ENCODE peak calls at places on chromosomes 3 and 15, in four cellular contexts. Y is WTC11, D is GM12878, P is HepG2. V is an unnamed sample.

GRCh38 chr15:63022181-63022580 is 20.4 kb upstream of the TPM1 start:
- DNase-seq in Y (no peak), D (no peak), P (no peak), V (no peak)

GRCh38 chr3:177968891-177969290 is 567.3 kb upstream of the KCNMB2 start:
- DNase-seq in Y (no peak), D (no peak), P (no peak), V (no peak)

GRCh38 chr3:1699361-1699920 is 399.2 kb upstream of the CNTN4 start:
- DNase-seq in Y (no peak), D (no peak), P (no peak), V (no peak)

GRCh38 chr15:35673093-35673573 is 127.2 kb upstream of the DPH6 start:
- DNase-seq in Y (no peak), D (no peak), P (peak), V (peak)

GRCh38 chr15:92902723-92903587 is 2.8 kb downstream of the CHD2 start:
- DNase-seq in Y (no peak), D (no peak), P (no peak), V (no peak)

GRCh38 chr15:80494311-80494710 is 90.1 kb downstream of the ARNT2 start:
- DNase-seq in Y (no peak), D (no peak), P (peak), V (no peak)

GRCh38 chr15:22868928-22869327 is 30.5 kb downstream of the NIPA2 start:
- DNase-seq in Y (no peak), D (no peak), P (no peak), V (no peak)

GRCh38 chr3:89859738-89860137 is 752.3 kb downstream of the EPHA3 start:
- DNase-seq in Y (no peak), D (no peak), P (no peak), V (no peak)

GRCh38 chr15:88956906-88957305 is 43.7 kb upstream of the MFGE8 start:
- DNase-seq in Y (no peak), D (no peak), P (no peak), V (no peak)

GRCh38 chr15:31489801-31490646 is 163.4 kb downstream of the KLF13 start:
- DNase-seq in Y (no peak), D (no peak), P (peak), V (peak)
- TF ChIP-seq NR2C2 in Y (no peak), D (no peak), P (no peak), V (no peak)

GRCh38 chr15:77421370-77421700 is 647 bp downstream of the HMG20A start:
- DNase-seq in Y (no peak), D (no peak), P (peak), V (peak)
- TF ChIP-seq NR2C2 in Y (no peak), D (no peak), P (no peak), V (no peak)

GRCh38 chr3:126493051-126493450 is 17.4 kb upstream of the ZXDC start:
- DNase-seq in Y (no peak), D (no peak), P (no peak), V (no peak)
- TF ChIP-seq NR2C2 in Y (no peak), D (no peak), P (no peak), V (no peak)

DNA sequence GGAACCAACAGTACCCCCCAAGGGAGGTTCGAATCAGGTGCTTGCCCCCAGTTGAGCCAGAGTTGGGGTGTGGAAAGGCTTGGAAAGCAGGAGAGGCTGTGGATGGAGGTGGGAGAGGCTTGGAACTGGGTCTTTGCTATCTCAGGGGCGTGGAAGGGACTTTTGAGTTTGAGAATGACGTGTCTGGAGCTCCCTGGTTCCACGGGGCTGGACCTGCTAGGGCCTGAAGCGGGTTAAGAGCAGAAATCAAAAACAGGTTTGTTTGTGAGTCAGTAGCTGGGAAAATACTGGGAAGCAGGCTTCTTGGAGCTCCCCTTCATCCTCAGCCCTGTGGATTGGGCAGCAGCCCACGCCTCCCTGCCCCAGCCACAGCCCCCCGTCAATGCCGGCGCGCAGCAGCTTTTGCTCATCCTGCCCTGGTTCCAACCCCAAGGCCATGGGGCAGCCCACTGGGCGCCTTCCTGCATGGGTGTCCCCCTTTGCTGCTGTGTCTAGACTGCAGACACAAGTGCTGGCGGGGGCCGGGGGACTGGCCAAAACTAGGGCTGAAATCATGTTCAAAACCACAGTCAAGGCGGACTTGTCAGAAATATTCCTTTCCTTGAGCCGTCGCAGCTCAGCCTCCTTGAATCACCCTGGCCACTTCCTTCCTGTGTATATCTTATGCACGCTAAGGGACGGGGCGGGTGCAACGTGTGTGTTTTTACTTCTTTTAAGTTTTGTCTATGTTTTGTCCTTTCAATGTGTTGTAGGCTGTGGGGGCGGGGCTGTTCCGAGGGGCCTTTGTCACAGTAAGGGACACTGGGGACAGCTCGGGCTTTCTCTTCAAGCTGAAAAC is 108.0 kb downstream of the KLF13 start:
- DNase-seq in Y (no peak), D (peak), P (no peak), V (no peak)
- TF ChIP-seq NR2C2 in Y (no peak), D (no peak), P (no peak), V (no peak)

GRCh38 chr15:41502787-41503668 is 9.4 kb downstream of the ITPKA start:
- DNase-seq in Y (peak), D (no peak), P (no peak), V (no peak)
- TF ChIP-seq NR2C2 in Y (peak), D (no peak), P (no peak), V (no peak)

DNA sequence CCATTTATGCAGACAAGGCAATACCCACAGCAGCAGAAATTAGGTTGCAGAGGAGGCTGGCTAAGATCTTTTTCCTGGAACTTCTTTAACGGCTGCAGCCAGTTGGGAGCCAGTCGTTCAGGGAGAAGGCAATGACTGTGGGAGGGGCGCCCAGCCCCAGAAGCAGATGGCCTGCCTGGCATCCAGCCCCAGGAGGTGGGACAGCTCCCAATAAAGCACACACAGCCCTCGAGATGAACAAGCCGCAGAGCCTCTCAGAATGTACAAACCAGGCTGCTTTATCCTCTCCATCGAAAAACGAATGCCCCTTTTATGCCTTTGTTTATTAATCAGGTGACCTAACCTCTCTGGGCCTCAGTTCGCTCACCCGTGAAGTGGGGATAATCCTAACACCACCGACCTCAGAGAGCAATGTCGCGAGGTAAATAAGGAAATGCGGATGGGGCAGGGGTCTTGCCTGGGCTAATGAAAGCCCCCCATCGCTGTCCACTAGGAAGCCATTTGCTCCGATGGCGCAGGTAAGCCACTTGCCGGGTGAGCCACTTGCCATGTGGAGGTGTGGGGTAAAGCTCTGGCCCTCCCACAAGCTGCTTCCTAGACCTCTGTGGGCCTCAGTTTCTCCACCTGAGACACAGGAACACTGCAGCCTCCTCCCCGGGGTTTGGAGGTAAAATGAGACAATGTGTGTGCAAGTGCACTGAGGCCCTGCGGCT is 35.8 kb downstream of the MGLL start:
- DNase-seq in Y (no peak), D (no peak), P (no peak), V (no peak)
- TF ChIP-seq NR2C2 in Y (no peak), D (no peak), P (no peak), V (no peak)

GRCh38 chr3:46702246-46703012 is 1.2 kb downstream of the TMIE start:
- DNase-seq in Y (no peak), D (no peak), P (no peak), V (no peak)
- TF ChIP-seq NR2C2 in Y (no peak), D (no peak), P (no peak), V (no peak)

GRCh38 chr3:9172851-9173320 is 76.6 kb downstream of the SRGAP3 start:
- DNase-seq in Y (no peak), D (no peak), P (peak), V (no peak)
- TF ChIP-seq NR2C2 in Y (no peak), D (no peak), P (no peak), V (no peak)

GRCh38 chr15:33932734-33933133 is 35.6 kb upstream of the CHRM5 start:
- DNase-seq in Y (no peak), D (no peak), P (no peak), V (no peak)

GRCh38 chr15:33934396-33934795 is 33.9 kb upstream of the CHRM5 start:
- DNase-seq in Y (no peak), D (no peak), P (no peak), V (no peak)

DNA sequence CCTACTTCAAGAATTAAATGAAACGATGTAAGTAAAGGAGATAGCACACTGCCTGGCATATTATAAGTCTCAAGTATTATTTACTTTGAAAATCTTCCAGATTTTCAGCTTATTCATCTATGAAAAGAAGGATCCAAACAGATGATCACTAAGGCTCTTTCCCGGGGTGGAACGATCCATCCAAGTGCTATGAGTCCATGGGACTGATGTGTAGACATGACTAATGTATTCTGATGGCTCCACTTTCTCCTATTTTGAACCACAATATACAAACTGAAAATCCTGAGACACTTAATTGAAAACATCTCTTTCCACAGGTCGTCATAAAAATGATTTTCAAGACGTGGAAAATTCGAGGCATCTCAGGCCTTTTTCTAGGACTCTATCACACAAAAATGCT is 33.4 kb upstream of the CHRM5 start:
- DNase-seq in Y (no peak), D (no peak), P (no peak), V (no peak)
- TF ChIP-seq NR2C2 in Y (no peak), D (no peak), P (no peak), V (no peak)

GRCh38 chr3:8442993-8443670 is 58.5 kb upstream of the LMCD1 start:
- DNase-seq in Y (no peak), D (no peak), P (no peak), V (no peak)

GRCh38 chr3:8438507-8439079 is 63.0 kb upstream of the LMCD1 start:
- DNase-seq in Y (no peak), D (no peak), P (no peak), V (no peak)

GRCh38 chr3:8444883-8445282 is 56.7 kb upstream of the LMCD1 start:
- DNase-seq in Y (no peak), D (no peak), P (no peak), V (no peak)

GRCh38 chr3:8443829-8444791 is 57.5 kb upstream of the LMCD1 start:
- DNase-seq in Y (peak), D (no peak), P (peak), V (no peak)

DNA sequence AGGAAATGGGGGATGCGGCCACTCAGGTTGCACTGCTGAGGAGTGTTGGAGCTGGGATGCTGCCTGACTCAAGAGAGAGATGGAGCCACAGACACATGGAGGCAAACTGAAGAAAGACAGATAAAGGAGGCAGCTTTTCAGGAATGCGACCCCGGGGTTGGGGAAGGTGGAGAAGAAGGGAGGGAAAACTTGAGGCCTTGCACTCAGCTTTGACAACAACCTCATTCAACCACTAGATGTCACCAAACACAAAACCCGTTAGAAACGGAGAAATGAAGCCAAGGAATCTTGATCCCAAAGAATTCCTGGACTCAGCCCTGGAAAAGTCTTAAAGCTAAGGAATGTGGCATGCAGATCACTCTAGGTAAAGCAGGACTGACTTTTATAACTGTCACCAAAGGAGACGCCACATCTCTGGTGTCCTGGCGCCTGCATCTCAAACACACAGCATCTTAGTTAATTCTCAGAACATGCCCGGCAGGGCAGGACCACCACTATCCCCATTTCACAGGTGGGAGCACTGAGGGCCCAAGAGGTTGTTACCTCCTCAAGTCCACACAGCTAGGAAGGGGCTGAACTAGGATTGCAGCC is 59.6 kb upstream of the LMCD1 start:
- DNase-seq in Y (peak), D (no peak), P (peak), V (peak)
- TF ChIP-seq NR2C2 in Y (no peak), D (no peak), P (no peak), V (no peak)